ENCODE peak calls at places on chromosomes 2 and 18, in seven cellular contexts. Y is neuronal stem cell, O is IMR-90, F is psoas muscle, U is uterus, N is mesenchymal stem cell, D is GM23248. E is an unnamed sample. For H3K4me1, H3K27me3 and H3K9me3, the result is how much of the 10 kb centered on the place peaks cover.

GRCh38 chr18:74981476-74981875 is 227.5 kb downstream of the PTGR3 start:
- DNase-seq in Y (no peak), O (no peak), F (no peak), U (no peak), N (no peak), D (no peak), E (no peak)

GRCh38 chr18:38493991-38494559 is 928.5 kb upstream of the CELF4 start:
- DNase-seq in Y (no peak), O (no peak), F (no peak), U (no peak), N (no peak), D (no peak), E (no peak)

GRCh38 chr2:127106998-127107621 is at the start of gene BIN1:
- DNase-seq in Y (peak), O (peak), F (peak), U (peak), N (peak), D (peak), E (no peak)

GRCh38 chr2:130756041-130756720 is 841 bp downstream of the AMER3 start:
- DNase-seq in Y (peak), O (no peak), F (no peak), U (no peak), N (no peak), D (peak), E (no peak)

GRCh38 chr2:171411791-171412483 is 21.9 kb downstream of the METTL8 start:
- DNase-seq in Y (no peak), O (peak), F (no peak), U (no peak), N (peak), D (peak), E (no peak)

GRCh38 chr2:112138143-112139032 is at the start of gene FBLN7:
- DNase-seq in Y (no peak), O (no peak), F (no peak), U (no peak), N (no peak), D (peak), E (no peak)

GRCh38 chr2:46297546-46298271 is 502 bp downstream of the EPAS1 start:
- DNase-seq in Y (peak), O (no peak), F (peak), U (peak), N (peak), D (peak), E (no peak)

GRCh38 chr2:218224206-218224605 is 7.2 kb downstream of the ARPC2 start:
- DNase-seq in Y (no peak), O (peak), F (no peak), U (no peak), N (peak), D (peak), E (no peak)

GRCh38 chr2:219125225-219125885 is 35.3 kb downstream of the NHEJ1 start:
- DNase-seq in Y (no peak), O (peak), F (peak), U (peak), N (peak), D (peak), E (no peak)

GRCh38 chr2:201854841-201855240 is 48.5 kb downstream of the CDK15 start:
- DNase-seq in Y (no peak), O (peak), F (no peak), U (no peak), N (peak), D (peak), E (no peak)

GRCh38 chr18:3042337-3042736 is 29.4 kb upstream of the LPIN2 start:
- DNase-seq in Y (no peak), O (no peak), F (no peak), U (no peak), N (no peak), D (no peak), E (no peak)

GRCh38 chr2:207362716-207363115 is 167.0 kb upstream of the CREB1 start:
- DNase-seq in Y (no peak), O (no peak), F (no peak), U (no peak), N (no peak), D (peak), E (no peak)

GRCh38 chr18:12657048-12657848 is 659 bp downstream of the SPIRE1 start:
- DNase-seq in Y (peak), O (peak), F (peak), U (peak), N (peak), D (peak), E (no peak)

GRCh38 chr2:95670686-95671085 is 78.9 kb downstream of the TRIM43 start:
- DNase-seq in Y (no peak), O (no peak), F (no peak), U (no peak), N (no peak), D (peak), E (no peak)

GRCh38 chr2:172480301-172481218 is 53.2 kb downstream of the ITGA6 start:
- DNase-seq in Y (no peak), O (peak), F (peak), U (no peak), N (peak), D (no peak), E (no peak)

GRCh38 chr2:129766594-129766993 is 212.9 kb upstream of the RAB6C start:
- DNase-seq in Y (no peak), O (no peak), F (no peak), U (no peak), N (no peak), D (peak), E (no peak)

GRCh38 chr2:134252092-134252775 is 1.6 kb upstream of the MGAT5 start:
- DNase-seq in Y (no peak), O (peak), F (no peak), U (no peak), N (no peak), D (peak), E (no peak)

GRCh38 chr2:203583084-203583695 is 48.1 kb upstream of the RAPH1 start:
- DNase-seq in Y (no peak), O (no peak), F (no peak), U (no peak), N (no peak), D (peak), E (no peak)

GRCh38 chr2:60948926-60949579 is 67.7 kb downstream of the REL start:
- DNase-seq in Y (no peak), O (peak), F (no peak), U (no peak), N (no peak), D (peak), E (no peak)

GRCh38 chr2:134135793-134136192 is 118.1 kb upstream of the MGAT5 start:
- DNase-seq in Y (no peak), O (no peak), F (no peak), U (no peak), N (no peak), D (no peak), E (no peak)

GRCh38 chr2:88355486-88355885 is 97.0 kb downstream of the FOXI3 start:
- DNase-seq in Y (no peak), O (no peak), F (no peak), U (no peak), N (no peak), D (no peak), E (no peak)

GRCh38 chr2:195575879-195576391 is 81.1 kb upstream of the SLC39A10 start:
- DNase-seq in Y (no peak), O (peak), F (no peak), U (no peak), N (peak), D (peak), E (no peak)
- H3K4me1 ChIP-seq in Y (under half), O (under half), F (under half), U (under half), N (under half), D (under half), E (under half)

DNA sequence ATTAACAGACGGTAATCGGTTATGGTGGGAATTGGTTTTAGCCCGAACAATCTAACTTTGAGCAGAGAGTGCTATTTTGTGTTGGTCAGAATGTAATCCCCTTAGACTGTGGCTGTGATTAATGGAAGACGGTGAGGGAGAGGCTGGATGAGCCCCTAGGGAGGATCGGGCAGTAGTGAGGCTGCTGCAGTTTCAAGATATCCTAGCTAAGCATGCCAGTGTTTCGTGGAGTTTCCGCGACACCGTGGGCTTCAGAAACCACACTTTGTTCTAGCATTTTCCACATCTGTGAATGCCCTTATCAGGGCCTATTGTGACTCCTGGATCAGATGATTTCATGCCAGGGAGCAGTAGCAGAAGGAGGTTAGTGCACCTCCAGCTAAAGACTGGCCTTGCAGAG is 142.8 kb upstream of the GPC1 start:
- DNase-seq in Y (no peak), O (no peak), F (no peak), U (no peak), N (no peak), D (no peak), E (no peak)
- H3K27me3 ChIP-seq in Y (under half), O (under half), F (under half), U (under half), N (under half), D (under half), E (under half)

DNA sequence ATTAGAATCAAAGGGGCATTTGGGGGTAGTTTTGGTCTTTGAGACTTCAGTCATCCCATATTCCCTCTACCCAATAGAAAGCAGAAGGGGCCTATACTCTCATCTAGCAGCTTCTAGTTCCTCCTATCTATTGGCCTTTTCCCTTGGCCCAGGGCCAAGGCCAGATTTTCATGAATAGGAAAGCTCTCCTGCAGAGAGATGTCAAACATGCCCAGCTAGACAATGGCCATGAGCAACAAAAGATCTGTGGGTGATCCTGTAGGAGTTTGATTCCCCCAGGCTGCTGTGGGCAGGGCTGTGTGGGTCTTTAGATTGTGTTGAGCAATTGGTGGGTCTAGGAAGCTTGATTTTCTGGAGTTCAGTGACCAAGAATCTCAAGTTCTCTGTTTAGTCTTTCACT is 2.9 kb upstream of the ADCYAP1 start:
- DNase-seq in Y (no peak), O (no peak), F (no peak), U (no peak), N (no peak), D (no peak), E (no peak)
- H3K9me3 ChIP-seq in Y (under half), O (under half), F (under half), U (under half), N (under half), D (under half), E (under half)

DNA sequence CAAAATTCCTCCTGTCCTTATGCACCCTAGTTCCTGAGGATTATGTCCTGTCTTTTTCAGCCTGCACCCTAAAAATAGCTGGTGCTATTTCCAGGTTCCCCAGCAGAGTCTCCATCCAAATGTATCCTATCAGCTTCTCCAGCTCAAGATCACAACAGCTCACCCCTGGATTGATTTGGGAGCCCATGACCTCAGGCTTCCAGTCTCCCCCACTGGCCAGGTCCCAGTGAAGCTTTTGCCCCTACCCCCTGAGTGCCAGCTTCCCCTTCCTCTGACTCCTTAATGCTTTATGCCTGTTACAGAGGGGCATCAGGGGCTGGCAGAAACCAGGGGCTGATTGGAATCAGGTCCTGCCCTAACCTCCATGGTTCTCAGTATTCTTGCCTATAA is 76.9 kb upstream of the DAPL1 start:
- DNase-seq in Y (no peak), O (no peak), F (no peak), U (no peak), N (no peak), D (no peak), E (no peak)
- H3K4me1 ChIP-seq in Y (under half), O (under half), F (under half), U (under half), N (under half), D (under half), E (under half)

DNA sequence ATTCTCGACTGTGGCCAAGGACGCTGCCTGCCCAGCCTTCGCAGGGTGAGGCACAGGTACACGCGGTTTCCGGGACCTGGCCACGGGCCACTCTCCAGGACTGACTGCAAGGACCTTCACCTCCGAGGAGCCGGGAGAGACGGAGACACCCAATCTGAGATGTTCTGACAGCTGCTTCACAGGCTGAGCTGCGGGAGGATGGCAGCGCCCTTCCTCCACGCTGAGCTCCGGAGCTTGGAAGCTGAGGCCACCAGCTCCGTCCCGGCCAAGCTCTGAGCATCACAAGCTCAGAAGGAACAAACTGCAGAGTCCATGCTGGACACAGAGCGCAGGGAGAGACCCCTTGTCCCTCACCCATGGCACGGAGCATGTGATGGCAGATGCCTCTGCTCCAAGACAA is 71.1 kb upstream of the CTDP1 start:
- DNase-seq in Y (no peak), O (no peak), F (peak), U (no peak), N (no peak), D (no peak), E (no peak)
- H3K27me3 ChIP-seq in Y (under half), O (under half), F (under half), U (under half), N (under half), D (under half), E (under half)

DNA sequence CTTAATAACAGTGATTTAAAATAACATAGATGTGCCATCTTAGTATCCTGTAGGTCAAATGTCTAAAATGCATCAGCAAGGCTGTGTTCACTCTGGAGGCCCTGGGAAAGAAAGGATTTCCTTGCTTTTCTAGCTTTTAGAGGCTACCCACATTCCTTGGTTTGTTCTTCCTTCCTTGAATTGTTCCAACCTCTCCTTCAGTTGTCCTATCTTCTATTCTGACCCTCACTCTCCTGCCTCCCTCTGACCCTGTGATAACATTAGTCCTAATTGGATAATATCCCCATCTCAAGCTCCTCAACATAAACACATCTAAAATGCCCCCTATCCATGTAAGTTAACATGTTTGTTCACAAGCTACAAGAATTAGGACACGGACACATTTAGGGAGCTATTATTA is 733.5 kb downstream of the SOCS6 start:
- DNase-seq in Y (no peak), O (no peak), F (no peak), U (no peak), N (no peak), D (no peak), E (no peak)
- H3K9me3 ChIP-seq in Y (under half), O (under half), F (under half), U (under half), N (under half), D (under half), E (under half)

GRCh38 chr2:30807249-30807648 is at the start of gene CAPN13:
- DNase-seq in Y (no peak), O (no peak), F (no peak), U (no peak), N (no peak), D (no peak), E (no peak)

GRCh38 chr2:30801821-30802455 is 5.3 kb downstream of the CAPN13 start:
- DNase-seq in Y (no peak), O (no peak), F (no peak), U (no peak), N (no peak), D (no peak), E (no peak)

GRCh38 chr2:30802611-30803010 is 4.6 kb downstream of the CAPN13 start:
- DNase-seq in Y (no peak), O (no peak), F (no peak), U (no peak), N (no peak), D (no peak), E (no peak)

GRCh38 chr2:30800159-30800558 is 7.1 kb downstream of the CAPN13 start:
- DNase-seq in Y (no peak), O (no peak), F (no peak), U (no peak), N (no peak), D (no peak), E (no peak)

GRCh38 chr2:30803281-30803680 is 4.0 kb downstream of the CAPN13 start:
- DNase-seq in Y (no peak), O (no peak), F (no peak), U (no peak), N (no peak), D (no peak), E (no peak)
- H3K4me1 ChIP-seq in Y (under half), O (under half), F (under half), U (under half), N (under half), D (under half), E (under half)

GRCh38 chr2:121075641-121076500 is 209.1 kb downstream of the TFCP2L1 start:
- DNase-seq in Y (no peak), O (no peak), F (no peak), U (peak), N (no peak), D (peak), E (no peak)
- H3K27me3 ChIP-seq in Y (under half), O (under half), F (under half), U (under half), N (under half), D (under half), E (under half)

DNA sequence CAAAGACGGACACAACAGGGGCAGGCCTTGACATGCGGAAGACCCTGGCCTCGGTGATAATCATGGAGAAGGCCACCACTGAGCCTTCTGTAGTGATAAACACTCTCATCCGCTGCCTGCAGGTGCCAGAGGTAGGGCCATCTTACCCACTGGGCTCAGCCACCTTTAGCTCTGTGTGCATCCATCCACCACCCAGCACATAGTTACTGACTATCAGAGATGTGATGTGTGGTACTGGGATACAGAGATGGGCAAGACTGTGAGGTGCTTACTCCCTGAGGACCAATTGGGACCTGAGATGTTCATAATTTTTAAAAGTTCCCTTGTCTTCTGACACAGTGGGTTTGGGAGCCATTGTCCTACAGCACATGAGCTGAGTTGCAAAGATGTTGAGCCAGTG is 1.6 kb downstream of the MROH2A start:
- DNase-seq in Y (no peak), O (no peak), F (no peak), U (no peak), N (no peak), D (no peak), E (no peak)
- H3K9me3 ChIP-seq in Y (under half), O (under half), F (under half), U (under half), N (under half), D (under half), E (under half)

GRCh38 chr2:157442636-157443035 is 1.3 kb downstream of the CYTIP start:
- DNase-seq in Y (no peak), O (no peak), F (no peak), U (no peak), N (no peak), D (no peak), E (no peak)
- H3K4me1 ChIP-seq in Y (under half), O (under half), F (under half), U (under half), N (under half), D (under half), E (under half)